ENCODE peak calls at places on chromosomes 5 and 9, in six cellular contexts. S, Z, I, M, H and J are unnamed samples.
A peak's percentile ranks its signal among the peaks of the same experiment; 100 is the strongest.

GRCh38 chr9:8660383-8660782 is 860.8 kb upstream of the DMAC1 start:
- DNase-seq in H (no peak), I (peak; percentile 62), Z (peak; percentile 38), M (no peak), S (no peak), J (peak; percentile 41)

GRCh38 chr5:135271533-135272310 is 127.3 kb downstream of the MACROH2A1 start:
- DNase-seq in Z (peak; percentile 29), H (no peak), S (no peak), I (no peak), M (no peak), J (no peak)

GRCh38 chr5:91283899-91284298 is 99.2 kb downstream of the ARRDC3 start:
- DNase-seq in I (no peak), H (no peak), M (no peak), Z (no peak), S (no peak), J (no peak)

GRCh38 chr9:114856210-114856941 is 50.5 kb upstream of the TNFSF15 start:
- DNase-seq in M (no peak), Z (no peak), H (no peak), S (no peak), I (peak; percentile 21), J (no peak)

GRCh38 chr5:9339206-9339818 is 206.6 kb downstream of the SEMA5A start:
- DNase-seq in M (no peak), Z (no peak), S (no peak), I (no peak), H (no peak), J (no peak)

GRCh38 chr5:114393159-114393558 is 31.3 kb downstream of the KCNN2 start:
- DNase-seq in H (no peak), S (no peak), I (no peak), Z (no peak), M (no peak), J (no peak)

GRCh38 chr9:115808108-115808507 is 345.5 kb upstream of the PAPPA start:
- DNase-seq in S (no peak), M (no peak), I (no peak), H (no peak), Z (no peak), J (no peak)

GRCh38 chr9:123411191-123411590 is 55.2 kb downstream of the CRB2 start:
- DNase-seq in S (no peak), H (no peak), I (no peak), Z (no peak), M (no peak), J (no peak)

GRCh38 chr5:138470322-138471285 is 5.3 kb downstream of the EGR1 start:
- DNase-seq in M (no peak), Z (no peak), S (no peak), H (no peak), I (no peak), J (no peak)

GRCh38 chr9:37035472-37036236 is 1.6 kb upstream of the PAX5 start:
- DNase-seq in M (no peak), I (no peak), Z (no peak), H (no peak), S (no peak), J (no peak)
- H3K27ac ChIP-seq in M (no peak overlapping the region), I (no peak overlapping the region), Z (no peak overlapping the region), H (no peak overlapping the region), S (no peak overlapping the region), J (no peak overlapping the region)

GRCh38 chr5:81820315-81820636 is 69.4 kb upstream of the SSBP2 start:
- DNase-seq in Z (no peak), M (no peak), I (no peak), H (no peak), S (no peak), J (no peak)

GRCh38 chr5:81817086-81817485 is 66.2 kb upstream of the SSBP2 start:
- DNase-seq in Z (no peak), M (no peak), H (peak; percentile 23), S (no peak), I (no peak), J (no peak)

GRCh38 chr5:81819556-81820314 is 68.8 kb upstream of the SSBP2 start:
- DNase-seq in Z (no peak), S (no peak), M (no peak), H (no peak), I (no peak), J (no peak)

GRCh38 chr5:81815318-81815717 is 64.4 kb upstream of the SSBP2 start:
- DNase-seq in I (no peak), M (no peak), H (no peak), Z (no peak), S (no peak), J (no peak)

DNA sequence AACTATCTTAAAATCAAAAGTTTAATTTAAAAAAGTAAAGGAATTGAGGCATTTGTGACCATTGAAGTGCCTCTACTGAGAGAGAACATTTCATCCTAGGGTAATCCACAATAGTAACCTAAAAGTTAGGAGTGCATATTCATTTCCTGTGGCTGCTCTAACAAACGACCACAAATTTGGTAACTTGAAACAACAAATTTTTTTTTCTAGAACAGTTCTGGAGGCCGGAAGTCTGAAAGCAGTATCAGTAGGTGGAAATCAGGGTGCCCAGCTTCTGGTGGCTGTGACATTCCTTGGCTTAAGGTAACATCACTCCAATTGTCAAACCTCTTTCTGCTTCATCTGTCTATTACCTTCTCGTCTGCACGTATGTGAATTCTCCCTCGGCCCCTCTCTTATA is 67.1 kb upstream of the SSBP2 start:
- DNase-seq in I (no peak), M (no peak), S (peak; percentile 46), H (no peak), Z (no peak), J (no peak)
- H3K27ac ChIP-seq in I (no peak overlapping the region), M (no peak overlapping the region), S (no peak overlapping the region), H (no peak overlapping the region), Z (no peak overlapping the region), J (peak overlapping the region; percentile 42)

GRCh38 chr9:127520941-127521918 is 69.9 kb downstream of the LRSAM1 start:
- DNase-seq in I (no peak), Z (no peak), M (no peak), H (no peak), S (no peak), J (peak; percentile 68)
- H3K27ac ChIP-seq in I (peak overlapping the region; percentile 90), Z (peak overlapping the region; percentile 42), M (no peak overlapping the region), H (no peak overlapping the region), S (no peak overlapping the region), J (peak overlapping the region; percentile 80)

DNA sequence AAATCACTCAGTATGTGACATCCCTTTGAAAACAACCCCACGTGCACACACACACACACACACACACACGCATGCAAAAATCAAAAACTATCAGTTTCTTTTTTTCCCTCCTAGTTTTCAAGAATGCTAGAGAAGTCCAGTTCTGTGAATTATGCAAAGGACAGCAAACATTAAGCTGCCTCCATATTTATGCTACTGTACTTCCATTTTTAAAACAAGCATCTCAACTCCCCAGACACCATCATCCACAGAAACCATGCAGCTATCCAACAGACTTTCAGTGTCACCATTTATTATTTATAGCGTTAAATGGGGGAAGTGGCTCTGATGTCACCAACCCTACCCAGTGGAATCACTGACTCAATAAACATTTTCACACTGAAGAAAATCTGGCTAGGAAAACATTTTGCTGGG is 1.6 kb downstream of the FBXW11 start:
- DNase-seq in M (no peak), S (peak; percentile 24), H (no peak), I (no peak), Z (no peak), J (no peak)
- H3K27ac ChIP-seq in M (no peak overlapping the region), S (peak overlapping the region; percentile 93), H (no peak overlapping the region), I (peak overlapping the region; percentile 100), Z (peak overlapping the region; percentile 96), J (peak overlapping the region; percentile 95)

GRCh38 chr9:113361304-113362018 is 12.1 kb downstream of the BSPRY start:
- DNase-seq in S (no peak), M (no peak), I (no peak), H (no peak), Z (no peak), J (no peak)
- H3K27ac ChIP-seq in S (no peak overlapping the region), M (no peak overlapping the region), I (no peak overlapping the region), H (no peak overlapping the region), Z (no peak overlapping the region), J (no peak overlapping the region)

GRCh38 chr5:56637321-56637920 is 177.9 kb upstream of the MAP3K1 start:
- DNase-seq in M (no peak), S (no peak), I (no peak), Z (no peak), H (no peak), J (no peak)
- H3K27ac ChIP-seq in M (no peak overlapping the region), S (no peak overlapping the region), I (no peak overlapping the region), Z (no peak overlapping the region), H (no peak overlapping the region), J (no peak overlapping the region)